ENCODE peak calls at places on chromosomes 4 and X, in six cellular contexts. Z is left ventricle myocardium inferior, U is HCT116, O is esophagus squamous epithelium, E is stomach, J is right lobe of liver. Y is an unnamed sample. For H3K36me3, the result is how much of the 10 kb centered on the place peaks cover.

GRCh38 chr4:104465201-104465600 is 29.5 kb downstream of the CXXC4 start:
- DNase-seq in Z (no peak), U (no peak), O (no peak), E (no peak), J (no peak), Y (no peak)

GRCh38 chr4:112778520-112778919 is 141.6 kb downstream of the LARP7 start:
- DNase-seq in Z (no peak), U (no peak), O (no peak), E (no peak), J (no peak), Y (no peak)

GRCh38 chr4:57282556-57283310 is 172.5 kb upstream of the IGFBP7 start:
- DNase-seq in Z (no peak), U (no peak), O (no peak), E (no peak), J (no peak), Y (no peak)

GRCh38 chr4:6451309-6451708 is 21.1 kb downstream of the PPP2R2C start:
- DNase-seq in Z (no peak), U (no peak), O (no peak), E (no peak), J (no peak), Y (no peak)

GRCh38 chr4:1216869-1217294 is 32.0 kb downstream of the CTBP1 start:
- DNase-seq in Z (no peak), U (no peak), O (no peak), E (peak), J (no peak), Y (no peak)

GRCh38 chr4:108571027-108571569 is 49.3 kb upstream of the RPL34 start:
- DNase-seq in Z (no peak), U (no peak), O (no peak), E (no peak), J (no peak), Y (no peak)

GRCh38 chr4:156945532-156945931 is 26.1 kb downstream of the PDGFC start:
- DNase-seq in Z (no peak), U (no peak), O (no peak), E (no peak), J (no peak), Y (peak)

GRCh38 chrX:55008571-55009358 is 8.6 kb downstream of the APEX2 start:
- DNase-seq in Z (peak), U (peak), O (no peak), E (no peak), J (no peak), Y (peak)

GRCh38 chr4:1171306-1172227 is 816 bp downstream of the SPON2 start:
- DNase-seq in Z (no peak), U (no peak), O (no peak), E (no peak), J (no peak), Y (no peak)

GRCh38 chr4:159238631-159239030 is 135.8 kb downstream of the RAPGEF2 start:
- DNase-seq in Z (no peak), U (no peak), O (no peak), E (no peak), J (no peak), Y (peak)

GRCh38 chr4:21697583-21697982 is 251.0 kb downstream of the KCNIP4 start:
- DNase-seq in Z (no peak), U (peak), O (no peak), E (peak), J (no peak), Y (peak)

GRCh38 chr4:107278791-107279481 is 242.8 kb upstream of the DKK2 start:
- DNase-seq in Z (no peak), U (no peak), O (no peak), E (no peak), J (no peak), Y (peak)

GRCh38 chr4:174580597-174580996 is 58.3 kb upstream of the HPGD start:
- DNase-seq in Z (no peak), U (no peak), O (no peak), E (no peak), J (no peak), Y (peak)
- H3K4me3 ChIP-seq in Z (no peak), U (no peak), O (no peak), E (no peak), J (no peak), Y (no peak)

GRCh38 chr4:154416183-154416543 is 75.4 kb downstream of the DCHS2 start:
- DNase-seq in Z (peak), U (no peak), O (no peak), E (no peak), J (peak), Y (no peak)
- TF ChIP-seq CTCF in Z (no peak), U (peak), O (no peak), E (no peak), J (no peak), Y (no peak)

GRCh38 chr4:26885912-26886274 is 25.3 kb downstream of the STIM2 start:
- DNase-seq in Z (no peak), U (no peak), O (peak), E (no peak), J (no peak), Y (peak)

GRCh38 chr4:26891054-26891453 is 30.4 kb downstream of the STIM2 start:
- DNase-seq in Z (no peak), U (no peak), O (no peak), E (no peak), J (no peak), Y (no peak)

GRCh38 chr4:26884486-26884988 is 23.9 kb downstream of the STIM2 start:
- DNase-seq in Z (no peak), U (no peak), O (no peak), E (no peak), J (no peak), Y (no peak)

GRCh38 chr4:26887143-26887542 is 26.5 kb downstream of the STIM2 start:
- DNase-seq in Z (no peak), U (no peak), O (no peak), E (no peak), J (no peak), Y (no peak)

GRCh38 chr4:26887809-26888208 is 27.2 kb downstream of the STIM2 start:
- DNase-seq in Z (no peak), U (no peak), O (no peak), E (no peak), J (no peak), Y (no peak)
- H3K36me3 ChIP-seq in Z (under half), U (under half), O (under half), E (under half), J (under half), Y (under half)

DNA sequence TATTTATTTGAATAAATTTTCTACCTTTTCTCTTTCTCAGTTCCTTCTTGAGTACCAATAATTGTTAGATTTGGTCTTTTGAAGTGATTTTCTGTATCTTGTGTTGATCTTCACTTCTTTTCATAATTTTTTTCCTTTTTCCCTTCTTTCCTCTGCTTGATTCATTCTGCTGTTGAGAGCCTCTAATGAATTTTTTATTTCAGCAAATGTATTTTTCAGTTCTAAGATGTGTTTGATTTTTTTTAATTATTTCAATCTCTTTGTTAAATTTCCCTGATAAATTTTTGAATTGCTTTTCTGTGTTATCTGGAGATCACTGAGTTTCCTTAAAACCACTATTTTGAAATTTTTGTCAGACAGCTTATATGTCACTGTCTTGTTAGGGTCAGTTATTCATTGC is 155.4 kb upstream of the IL15 start:
- DNase-seq in Z (no peak), U (no peak), O (no peak), E (no peak), J (no peak), Y (no peak)
- H3K4me3 ChIP-seq in Z (no peak), U (no peak), O (no peak), E (no peak), J (no peak), Y (no peak)

GRCh38 chrX:50680990-50681389 is 133.0 kb downstream of the SHROOM4 start:
- DNase-seq in Z (no peak), U (no peak), O (no peak), E (no peak), J (no peak), Y (peak)
- TF ChIP-seq CTCF in Z (peak), U (peak), O (no peak), E (peak), J (peak), Y (peak)

Y was measured in bronchial epithelial cell.